ENCODE peak calls at places on chromosomes 1 and 21, in four cellular contexts. L, J, M and E are unnamed samples.

GRCh38 chr1:167687919-167688519 is 33.8 kb upstream of the MPZL1 start:
- DNase-seq in L (peak), J (peak), M (peak), E (peak)

GRCh38 chr1:29725262-29725661 is 488.9 kb downstream of the PTPRU start:
- DNase-seq in L (no peak), J (no peak), M (no peak), E (no peak)

GRCh38 chr1:65039066-65039465 is 72.7 kb upstream of the JAK1 start:
- DNase-seq in L (no peak), J (no peak), M (no peak), E (no peak)

GRCh38 chr1:200838676-200839445 is 33.9 kb upstream of the GPR25 start:
- DNase-seq in L (no peak), J (no peak), M (no peak), E (no peak)

GRCh38 chr1:17914142-17914541 is 159.0 kb downstream of the ACTL8 start:
- DNase-seq in L (no peak), J (no peak), M (no peak), E (no peak)

GRCh38 chr1:214454619-214455396 is 96.6 kb downstream of the PTPN14 start:
- DNase-seq in L (no peak), J (no peak), M (no peak), E (peak)

GRCh38 chr1:165284471-165284870 is 72.0 kb downstream of the LMX1A start:
- DNase-seq in L (no peak), J (no peak), M (no peak), E (no peak)

GRCh38 chr1:153543738-153544135 is 1.9 kb downstream of the S100A4 start:
- DNase-seq in L (no peak), J (no peak), M (no peak), E (no peak)

GRCh38 chr1:15261155-15262002 is 14.4 kb downstream of the FHAD1 start:
- DNase-seq in L (no peak), J (peak), M (no peak), E (peak)

GRCh38 chr1:202590119-202590518 is 120.1 kb downstream of the SYT2 start:
- DNase-seq in L (no peak), J (no peak), M (no peak), E (no peak)

GRCh38 chr1:34871443-34872132 is 12.0 kb upstream of the SMIM12 start:
- DNase-seq in L (no peak), J (no peak), M (no peak), E (no peak)

GRCh38 chr21:34796518-34797201 is 127.9 kb downstream of the CLIC6 start:
- DNase-seq in L (no peak), J (no peak), M (no peak), E (no peak)

GRCh38 chr21:44897326-44898010 is 23.2 kb downstream of the ITGB2 start:
- DNase-seq in L (peak), J (no peak), M (no peak), E (no peak)

GRCh38 chr1:22803833-22804232 is 93.2 kb downstream of the EPHB2 start:
- DNase-seq in L (no peak), J (no peak), M (no peak), E (no peak)

GRCh38 chr1:24949331-24949881 is 19.3 kb upstream of the RUNX3 start:
- DNase-seq in L (no peak), J (no peak), M (no peak), E (no peak)

GRCh38 chr1:51514733-51515132 is 4.3 kb downstream of the EPS15 start:
- DNase-seq in L (no peak), J (no peak), M (no peak), E (no peak)

GRCh38 chr1:43879414-43879813 is 54.2 kb upstream of the ARTN start:
- DNase-seq in L (no peak), J (no peak), M (no peak), E (no peak)

GRCh38 chr1:179826626-179827280 is 50.9 kb downstream of the TOR1AIP2 start:
- DNase-seq in L (no peak), J (peak), M (no peak), E (no peak)

GRCh38 chr1:194355488-194356106 is 1169.2 kb upstream of the B3GALT2 start:
- DNase-seq in L (no peak), J (no peak), M (no peak), E (no peak)

GRCh38 chr1:159122005-159122621 is 45.5 kb upstream of the AIM2 start:
- DNase-seq in L (no peak), J (no peak), M (no peak), E (peak)

GRCh38 chr21:15138475-15138874 is 73.7 kb upstream of the NRIP1 start:
- DNase-seq in L (no peak), J (no peak), M (no peak), E (no peak)

GRCh38 chr21:36861924-36862323 is 104.5 kb downstream of the HLCS start:
- DNase-seq in L (no peak), J (no peak), M (no peak), E (no peak)

GRCh38 chr1:26500488-26501175 is 28.4 kb downstream of the HMGN2 start:
- DNase-seq in L (peak), J (peak), M (peak), E (peak)

GRCh38 chr1:100585774-100586173 is 47.8 kb downstream of the GPR88 start:
- DNase-seq in L (no peak), J (no peak), M (no peak), E (no peak)

GRCh38 chr1:245197121-245197520 is 42.3 kb downstream of the KIF26B start:
- DNase-seq in L (no peak), J (no peak), M (no peak), E (no peak)

GRCh38 chr21:31042080-31042464 is 3.8 kb upstream of the KRTAP19-8 start:
- DNase-seq in L (no peak), J (no peak), M (no peak), E (no peak)

GRCh38 chr1:62234709-62235108 is 40.1 kb downstream of the L1TD1 start:
- DNase-seq in L (no peak), J (no peak), M (no peak), E (no peak)

GRCh38 chr21:45033791-45034555 is 40.4 kb upstream of the ADARB1 start:
- DNase-seq in L (no peak), J (no peak), M (no peak), E (no peak)

GRCh38 chr1:235326719-235327558 is 1.0 kb downstream of the ARID4B start:
- DNase-seq in L (peak), J (peak), M (peak), E (peak)

GRCh38 chr1:107914144-107914543 is 50.8 kb downstream of the VAV3 start:
- DNase-seq in L (no peak), J (no peak), M (no peak), E (no peak)

GRCh38 chr1:162753998-162754585 is 36.4 kb upstream of the HSD17B7 start:
- DNase-seq in L (no peak), J (no peak), M (no peak), E (peak)

GRCh38 chr1:164644774-164645634 is 86.0 kb downstream of the PBX1 start:
- DNase-seq in L (no peak), J (no peak), M (peak), E (no peak)

GRCh38 chr21:46118871-46119564 is 21.1 kb downstream of the COL6A2 start:
- DNase-seq in L (peak), J (peak), M (no peak), E (no peak)

GRCh38 chr1:92080128-92080985 is at the start of gene BTBD8:
- DNase-seq in L (peak), J (peak), M (peak), E (peak)

GRCh38 chr1:13888351-13888996 is 188.5 kb downstream of the PRDM2 start:
- DNase-seq in L (no peak), J (no peak), M (no peak), E (no peak)
- TF ChIP-seq JUN in L (no peak), J (no peak), M (no peak), E (no peak)

DNA sequence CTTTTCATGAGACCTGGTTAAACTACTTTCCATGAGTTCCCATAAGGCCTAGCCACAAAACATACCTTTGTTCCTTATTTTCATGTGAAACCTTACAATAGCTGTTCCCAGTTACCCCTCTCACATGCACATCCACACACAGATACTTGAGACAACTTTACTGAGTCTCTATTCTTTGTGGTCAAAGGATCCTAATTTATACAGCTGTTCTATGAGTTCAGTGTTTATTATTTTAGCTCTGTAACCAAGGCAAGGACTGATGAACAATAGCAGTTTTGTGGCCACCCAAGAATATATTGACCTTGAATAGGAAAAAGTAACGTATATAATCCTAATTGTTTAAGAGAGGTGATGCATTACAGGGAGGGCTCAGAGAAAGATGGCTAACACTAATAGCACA is 160.5 kb upstream of the CACYBP start:
- DNase-seq in L (no peak), J (no peak), M (no peak), E (no peak)
- TF ChIP-seq MAX in L (no peak), J (no peak), M (no peak), E (no peak)

DNA sequence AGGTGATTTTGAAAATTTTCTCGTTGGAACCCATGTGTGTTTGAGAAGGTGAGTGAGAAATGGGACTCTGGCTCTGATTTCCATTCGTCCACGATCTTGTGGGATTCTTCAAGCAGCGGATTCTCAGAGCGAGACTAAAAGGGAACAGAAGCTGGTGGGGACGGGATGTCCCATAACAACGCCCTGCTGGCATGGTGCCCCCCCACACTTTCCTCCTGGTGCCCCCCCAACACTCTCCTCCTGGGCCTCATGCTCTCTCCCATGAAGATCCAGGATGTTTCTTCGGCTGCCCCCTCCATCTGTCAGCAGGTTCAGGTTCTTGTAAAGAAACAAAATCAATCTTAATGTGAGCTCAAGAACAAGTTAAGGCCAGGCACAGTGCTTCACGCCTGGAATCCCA is 29.1 kb downstream of the PRDM15 start:
- DNase-seq in L (no peak), J (no peak), M (no peak), E (no peak)
- TF ChIP-seq JUN in L (no peak), J (no peak), M (no peak), E (no peak)

DNA sequence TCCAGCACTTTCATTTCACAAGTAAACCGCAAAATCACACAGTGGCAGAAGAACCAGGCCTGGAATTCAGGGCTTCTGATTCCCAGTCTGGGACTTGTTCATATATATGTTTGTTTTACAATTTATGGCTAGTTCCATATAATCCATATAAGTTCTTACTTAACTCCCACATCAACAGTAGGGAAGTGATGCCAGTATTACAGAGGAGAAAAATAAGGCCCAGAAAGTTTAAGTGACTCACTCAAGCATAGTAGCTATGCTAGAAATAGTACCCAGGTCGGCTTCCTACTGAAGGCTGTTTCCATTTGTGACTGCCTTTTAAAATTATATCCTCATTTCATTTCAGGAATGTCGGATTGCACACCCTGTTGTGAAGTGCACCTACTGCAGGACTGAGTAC is 1.4 kb downstream of the FAM76A start:
- DNase-seq in L (no peak), J (no peak), M (no peak), E (peak)
- TF ChIP-seq MAX in L (no peak), J (no peak), M (no peak), E (no peak)

GRCh38 chr1:147719029-147719703 is 41.2 kb downstream of the GJA5 start:
- DNase-seq in L (no peak), J (no peak), M (no peak), E (no peak)

GRCh38 chr1:147717706-147718097 is 42.7 kb downstream of the GJA5 start:
- DNase-seq in L (no peak), J (no peak), M (no peak), E (no peak)

GRCh38 chr1:147720557-147720956 is 39.8 kb downstream of the GJA5 start:
- DNase-seq in L (no peak), J (no peak), M (no peak), E (no peak)

GRCh38 chr1:147719711-147720225 is 40.6 kb downstream of the GJA5 start:
- DNase-seq in L (no peak), J (no peak), M (no peak), E (no peak)

DNA sequence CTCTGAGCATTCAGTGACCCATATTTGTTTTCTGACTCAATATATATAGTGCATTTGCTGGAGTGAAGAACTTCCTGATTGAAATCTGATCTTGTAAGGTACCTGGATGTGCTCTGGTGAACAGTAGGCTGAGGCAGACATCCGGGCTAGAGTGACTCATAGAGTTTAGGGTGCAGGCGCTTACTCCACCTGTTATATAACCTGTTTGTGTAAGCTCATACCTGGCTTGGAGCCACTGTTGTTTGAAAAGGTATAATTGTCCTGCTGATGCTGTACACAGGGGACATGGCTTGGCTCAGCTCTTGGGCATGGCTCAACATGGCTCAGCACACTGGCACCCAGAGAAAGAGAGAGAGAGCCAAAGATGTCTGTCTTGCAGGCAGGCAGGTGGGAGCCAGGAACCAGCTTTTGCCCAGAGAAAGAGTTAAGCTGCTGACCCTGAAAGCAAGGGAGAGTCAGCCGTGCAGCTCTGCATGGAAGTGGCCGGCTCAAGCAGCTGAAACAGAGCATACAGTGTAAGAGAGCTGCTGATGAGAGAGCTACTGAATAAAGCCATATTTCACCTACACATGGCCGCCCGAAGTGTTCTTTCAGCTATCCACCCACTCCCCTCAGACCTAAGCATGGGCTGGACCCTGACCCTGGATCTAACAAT is 43.2 kb downstream of the GJA5 start:
- DNase-seq in L (no peak), J (no peak), M (no peak), E (no peak)
- TF ChIP-seq JUN in L (no peak), J (no peak), M (no peak), E (no peak)

DNA sequence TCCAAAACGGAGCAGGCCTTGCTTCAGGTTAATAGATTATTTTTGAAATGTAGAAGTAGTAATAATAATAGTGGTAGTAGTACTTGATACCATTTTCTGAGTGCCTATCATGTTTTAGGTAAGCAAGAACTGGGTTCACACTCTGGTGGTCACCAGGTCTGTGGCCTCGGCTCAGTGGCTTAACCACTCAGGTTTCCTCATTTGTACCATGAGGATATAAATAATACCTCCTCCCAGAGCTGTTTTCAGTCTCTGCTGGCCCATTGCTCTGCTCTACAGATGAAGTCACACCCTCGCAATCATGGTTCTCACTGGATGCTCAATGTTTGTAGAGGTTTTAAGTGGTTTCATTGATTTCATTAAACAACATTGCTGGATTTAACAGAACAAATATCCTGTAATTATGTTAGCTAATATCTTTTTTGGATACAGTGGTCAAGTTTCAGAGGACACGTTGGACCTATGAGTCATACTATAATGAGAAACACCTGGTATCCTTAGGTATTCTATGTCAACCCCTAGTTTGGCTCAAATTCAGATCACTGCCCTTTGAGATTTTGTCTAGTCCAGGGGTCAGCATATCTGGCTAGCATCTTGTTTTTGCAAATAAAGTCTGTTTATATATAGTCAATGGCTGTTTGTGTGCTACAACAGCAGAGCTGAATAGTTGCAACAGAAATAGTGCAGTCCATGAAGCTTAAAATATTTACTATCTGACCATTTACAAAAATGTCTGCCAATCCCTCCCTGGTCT is 48.3 kb upstream of the EDEM3 start:
- DNase-seq in L (no peak), J (no peak), M (no peak), E (no peak)
- TF ChIP-seq MAX in L (no peak), J (no peak), M (no peak), E (no peak)

GRCh38 chr1:212700892-212701819 is 1.5 kb upstream of the BATF3 start:
- DNase-seq in L (peak), J (peak), M (peak), E (peak)
- TF ChIP-seq JUN in L (no peak), J (no peak), M (no peak), E (no peak)

GRCh38 chr1:37171651-37172050 is 137.3 kb upstream of the GRIK3 start:
- DNase-seq in L (no peak), J (no peak), M (no peak), E (no peak)
- TF ChIP-seq MAX in L (no peak), J (no peak), M (no peak), E (no peak)

GRCh38 chr1:87176514-87176913 is 152.2 kb upstream of the LMO4 start:
- DNase-seq in L (no peak), J (no peak), M (no peak), E (no peak)

GRCh38 chr1:87178451-87178850 is 150.2 kb upstream of the LMO4 start:
- DNase-seq in L (no peak), J (no peak), M (no peak), E (no peak)

GRCh38 chr1:87171199-87171598 is 157.5 kb upstream of the LMO4 start:
- DNase-seq in L (no peak), J (no peak), M (no peak), E (no peak)

GRCh38 chr1:87176090-87176489 is 152.6 kb upstream of the LMO4 start:
- DNase-seq in L (no peak), J (no peak), M (no peak), E (no peak)

DNA sequence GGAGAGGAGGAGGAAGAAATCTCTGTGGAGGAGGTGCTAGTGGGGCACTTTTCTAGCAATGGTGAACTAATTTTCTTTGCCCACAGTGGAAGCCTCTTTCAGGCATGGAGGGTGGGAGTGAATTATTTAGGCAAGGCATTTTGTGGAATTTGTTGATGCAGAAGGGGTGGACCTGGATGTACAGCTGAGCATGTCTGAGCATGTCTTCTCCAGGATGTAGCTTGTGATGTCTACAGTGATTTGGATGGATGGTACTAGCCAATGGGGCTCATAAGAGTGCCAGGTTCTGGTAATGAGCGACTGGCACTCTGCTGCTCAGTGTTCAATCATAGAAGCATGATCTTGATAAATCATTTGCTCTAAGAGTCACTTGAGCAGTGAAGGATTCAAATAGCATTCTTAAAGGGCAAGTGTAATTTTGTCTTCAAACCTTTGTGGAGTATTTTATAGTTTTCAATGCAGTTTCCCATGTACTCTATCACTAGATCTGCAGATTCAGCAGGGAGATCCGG is 153.9 kb upstream of the LMO4 start:
- DNase-seq in L (no peak), J (no peak), M (no peak), E (no peak)
- TF ChIP-seq JUN in L (no peak), J (no peak), M (no peak), E (no peak)